ENCODE peak calls at places on chromosomes 7 and 10, in five cellular contexts. One of them, this sample, is unnamed.

GRCh38 chr7:157727964-157728615 is 391.3 kb downstream of the DNAJB6 start:
- DNase-seq in skeletal muscle cell: no peak
- DNase-seq in MM.1S: no peak
- DNase-seq in AG10803: no peak
- DNase-seq in astrocyte: no peak
- DNase-seq in this sample: no peak

GRCh38 chr10:52059089-52059488 is 255.0 kb upstream of the DKK1 start:
- DNase-seq in MM.1S: no peak
- DNase-seq in astrocyte: no peak
- DNase-seq in AG10803: no peak
- DNase-seq in skeletal muscle cell: no peak
- DNase-seq in this sample: no peak

GRCh38 chr7:74496272-74496671 is 42.6 kb downstream of the GTF2IRD1 start:
- DNase-seq in AG10803: no peak
- DNase-seq in MM.1S: no peak
- DNase-seq in astrocyte: no peak
- DNase-seq in skeletal muscle cell: no peak
- DNase-seq in this sample: no peak

GRCh38 chr10:6279540-6280267 is 77.0 kb downstream of the PFKFB3 start:
- DNase-seq in astrocyte: peak; percentile 69
- DNase-seq in AG10803: peak; percentile 72
- DNase-seq in MM.1S: no peak
- DNase-seq in skeletal muscle cell: peak; percentile 31
- DNase-seq in this sample: no peak

GRCh38 chr7:138354066-138354465 is 106.0 kb upstream of the TRIM24 start:
- DNase-seq in AG10803: no peak
- DNase-seq in MM.1S: no peak
- DNase-seq in skeletal muscle cell: no peak
- DNase-seq in astrocyte: no peak
- DNase-seq in this sample: no peak

GRCh38 chr7:97011536-97012292 is 6.4 kb downstream of the DLX6 start:
- DNase-seq in astrocyte: no peak
- DNase-seq in MM.1S: no peak
- DNase-seq in AG10803: no peak
- DNase-seq in skeletal muscle cell: no peak
- DNase-seq in this sample: no peak

GRCh38 chr7:23472974-23473847 is 2.9 kb upstream of the IGF2BP3 start:
- DNase-seq in astrocyte: no peak
- DNase-seq in AG10803: no peak
- DNase-seq in skeletal muscle cell: no peak
- DNase-seq in MM.1S: no peak
- DNase-seq in this sample: no peak

GRCh38 chr7:27714831-27715444 is 25.0 kb upstream of the TAX1BP1 start:
- DNase-seq in MM.1S: no peak
- DNase-seq in skeletal muscle cell: peak; percentile 38
- DNase-seq in AG10803: peak; percentile 2
- DNase-seq in astrocyte: peak; percentile 64
- DNase-seq in this sample: no peak

GRCh38 chr7:42189535-42189934 is 47.5 kb downstream of the GLI3 start:
- DNase-seq in AG10803: peak; percentile 48
- DNase-seq in astrocyte: peak; percentile 57
- DNase-seq in skeletal muscle cell: no peak
- DNase-seq in MM.1S: no peak
- DNase-seq in this sample: no peak

DNA sequence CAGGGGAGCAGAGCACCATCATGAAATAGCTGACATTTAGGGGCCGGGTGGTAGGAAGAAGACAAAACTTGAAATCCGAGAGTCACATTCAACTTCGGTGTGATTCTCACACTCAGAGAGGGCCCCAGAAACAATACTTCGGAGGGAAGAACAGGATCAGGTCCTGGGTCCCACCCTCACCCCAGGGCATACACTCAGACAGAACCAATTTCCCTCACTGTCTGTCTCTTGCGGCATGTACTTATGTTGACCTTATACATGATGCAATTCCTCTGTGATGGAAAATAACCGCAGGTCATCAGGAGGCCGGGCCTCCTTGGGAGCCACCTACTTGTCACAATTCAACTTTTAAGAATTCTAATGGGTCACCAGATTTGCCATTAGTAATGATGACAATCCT is 26.3 kb upstream of the HMX3 start:
- DNase-seq in skeletal muscle cell: no peak
- DNase-seq in astrocyte: no peak
- DNase-seq in MM.1S: no peak
- DNase-seq in AG10803: no peak
- DNase-seq in this sample: no peak
- H3K4me3 ChIP-seq in skeletal muscle cell: no peak overlapping the region
- H3K4me3 ChIP-seq in astrocyte: no peak overlapping the region
- H3K4me3 ChIP-seq in MM.1S: no peak overlapping the region
- H3K4me3 ChIP-seq in AG10803: no peak overlapping the region
- H3K4me3 ChIP-seq in this sample: no peak overlapping the region

GRCh38 chr10:682931-683447 is 6.5 kb downstream of the DIP2C start:
- DNase-seq in AG10803: no peak
- DNase-seq in MM.1S: no peak
- DNase-seq in skeletal muscle cell: no peak
- DNase-seq in astrocyte: no peak
- DNase-seq in this sample: no peak
- H3K4me3 ChIP-seq in AG10803: peak overlapping the region; percentile 72
- H3K4me3 ChIP-seq in MM.1S: no peak overlapping the region
- H3K4me3 ChIP-seq in skeletal muscle cell: peak overlapping the region; percentile 18
- H3K4me3 ChIP-seq in astrocyte: peak overlapping the region; percentile 47
- H3K4me3 ChIP-seq in this sample: no peak overlapping the region

GRCh38 chr10:117545141-117546019 is 2.8 kb downstream of the EMX2 start:
- DNase-seq in astrocyte: no peak
- DNase-seq in skeletal muscle cell: no peak
- DNase-seq in MM.1S: no peak
- DNase-seq in AG10803: no peak
- DNase-seq in this sample: no peak
- H3K4me3 ChIP-seq in astrocyte: peak overlapping the region; percentile 50
- H3K4me3 ChIP-seq in skeletal muscle cell: peak overlapping the region; percentile 60
- H3K4me3 ChIP-seq in MM.1S: no peak overlapping the region
- H3K4me3 ChIP-seq in AG10803: peak overlapping the region; percentile 96
- H3K4me3 ChIP-seq in this sample: peak overlapping the region; percentile 80

DNA sequence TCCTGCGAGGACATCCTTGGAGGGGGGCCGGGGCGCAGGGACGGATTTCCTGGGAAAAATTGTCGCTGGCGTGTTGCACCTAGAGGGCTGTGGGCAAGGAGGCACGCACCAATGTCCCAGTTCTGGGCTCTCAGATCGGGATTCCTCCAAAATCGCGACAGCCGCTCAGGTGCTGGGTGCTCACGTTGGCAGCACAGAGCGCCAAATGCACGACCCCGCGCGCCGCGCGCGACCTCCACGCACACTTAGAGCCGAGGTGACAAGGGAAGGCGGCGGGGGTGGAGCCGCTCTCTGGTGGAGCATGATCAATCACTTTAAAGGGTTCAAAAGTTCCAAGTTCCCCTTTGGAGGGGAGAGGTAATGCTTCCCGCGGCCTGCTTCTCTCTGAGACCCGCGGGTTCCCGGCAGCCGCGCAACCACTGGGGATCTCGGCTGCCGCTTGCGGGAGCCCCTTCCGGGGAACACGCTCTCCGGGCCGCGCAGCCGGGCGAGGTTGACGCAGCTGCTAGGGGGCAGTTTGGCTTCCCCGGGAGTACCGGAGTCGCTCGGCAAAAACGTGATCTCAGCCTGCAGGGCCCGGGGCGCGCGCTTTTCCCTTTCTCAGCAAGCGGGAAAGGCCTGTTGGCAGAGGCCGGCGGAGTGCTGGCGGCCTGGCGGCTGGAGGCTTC is 25.4 kb downstream of the SKIDA1 start:
- DNase-seq in AG10803: no peak
- DNase-seq in MM.1S: no peak
- DNase-seq in skeletal muscle cell: no peak
- DNase-seq in astrocyte: no peak
- DNase-seq in this sample: peak; percentile 43
- H3K4me3 ChIP-seq in AG10803: no peak overlapping the region
- H3K4me3 ChIP-seq in MM.1S: no peak overlapping the region
- H3K4me3 ChIP-seq in skeletal muscle cell: no peak overlapping the region
- H3K4me3 ChIP-seq in astrocyte: peak overlapping the region; percentile 30
- H3K4me3 ChIP-seq in this sample: peak overlapping the region; percentile 54

GRCh38 chr10:71842856-71843530 is 8.1 kb downstream of the PSAP start:
- DNase-seq in skeletal muscle cell: no peak
- DNase-seq in astrocyte: no peak
- DNase-seq in AG10803: no peak
- DNase-seq in MM.1S: no peak
- DNase-seq in this sample: no peak

GRCh38 chr10:71840936-71841335 is 10.1 kb downstream of the PSAP start:
- DNase-seq in skeletal muscle cell: no peak
- DNase-seq in AG10803: no peak
- DNase-seq in MM.1S: no peak
- DNase-seq in astrocyte: no peak
- DNase-seq in this sample: no peak

GRCh38 chr10:71842424-71842823 is 8.6 kb downstream of the PSAP start:
- DNase-seq in astrocyte: no peak
- DNase-seq in AG10803: no peak
- DNase-seq in skeletal muscle cell: no peak
- DNase-seq in MM.1S: no peak
- DNase-seq in this sample: no peak

GRCh38 chr10:71838264-71839211 is 12.5 kb downstream of the PSAP start:
- DNase-seq in MM.1S: no peak
- DNase-seq in astrocyte: peak; percentile 39
- DNase-seq in AG10803: peak; percentile 53
- DNase-seq in skeletal muscle cell: no peak
- DNase-seq in this sample: no peak

GRCh38 chr10:71840177-71840711 is 10.8 kb downstream of the PSAP start:
- DNase-seq in AG10803: peak; percentile 98
- DNase-seq in skeletal muscle cell: peak; percentile 91
- DNase-seq in astrocyte: peak; percentile 98
- DNase-seq in MM.1S: no peak
- DNase-seq in this sample: peak; percentile 94
- H3K4me3 ChIP-seq in AG10803: no peak overlapping the region
- H3K4me3 ChIP-seq in skeletal muscle cell: no peak overlapping the region
- H3K4me3 ChIP-seq in astrocyte: no peak overlapping the region
- H3K4me3 ChIP-seq in MM.1S: no peak overlapping the region
- H3K4me3 ChIP-seq in this sample: no peak overlapping the region

DNA sequence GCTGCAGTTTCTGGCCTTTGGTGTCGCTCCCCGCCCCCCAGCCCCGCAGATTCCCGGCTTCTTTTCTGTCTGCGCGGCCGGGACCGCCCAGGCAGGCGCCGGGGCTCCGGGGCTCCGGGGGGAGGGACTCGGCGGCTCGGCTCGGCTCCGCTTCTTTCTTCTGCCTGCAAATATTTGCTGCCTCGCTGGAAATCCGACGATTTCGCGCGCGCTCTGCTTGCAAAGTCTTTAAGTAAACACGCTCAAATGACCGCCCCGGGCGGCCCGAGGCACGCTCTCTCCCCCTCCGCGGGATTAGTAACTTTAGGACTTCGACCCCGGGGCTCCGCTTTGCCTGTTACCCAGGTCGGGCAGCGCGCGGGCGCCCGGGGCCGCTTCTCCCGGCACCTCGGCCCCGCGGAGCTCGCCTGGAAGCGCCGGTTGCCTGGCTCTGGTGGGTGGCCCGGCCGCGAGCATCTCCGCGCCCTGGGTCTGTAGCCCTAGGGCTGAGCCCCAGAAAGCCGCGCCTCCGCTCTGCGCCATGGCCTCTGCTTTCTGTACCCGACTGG is 3.9 kb upstream of the GATA3 start:
- DNase-seq in MM.1S: no peak
- DNase-seq in astrocyte: no peak
- DNase-seq in skeletal muscle cell: no peak
- DNase-seq in AG10803: no peak
- DNase-seq in this sample: no peak
- H3K4me3 ChIP-seq in MM.1S: no peak overlapping the region
- H3K4me3 ChIP-seq in astrocyte: peak overlapping the region; percentile 46
- H3K4me3 ChIP-seq in skeletal muscle cell: peak overlapping the region; percentile 34
- H3K4me3 ChIP-seq in AG10803: peak overlapping the region; percentile 17
- H3K4me3 ChIP-seq in this sample: peak overlapping the region; percentile 17